ENCODE peak calls at places on chromosome 22, in eight cellular contexts. One of them, this sample, is unnamed.

GRCh38 chr22:49577168-49578060 is 250.3 kb downstream of the BRD1 start:
- DNase-seq in AG09309: no peak
- DNase-seq in anterior cingulate cortex: no peak
- DNase-seq in NCI-H1694: no peak
- DNase-seq in progenitor cell of endocrine pancreas: no peak
- DNase-seq in K562: no peak
- DNase-seq in stimulated activated CD4-positive, alpha-beta T cell treated with anti-CD3 and anti-CD28 coated beads, Interleukin-12 subunit alpha, Interleukin-12 subunit beta, amount 100 ng/mL, for 48 hours: no peak
- DNase-seq in NCI-H1436: no peak
- DNase-seq in this sample: no peak

GRCh38 chr22:37517826-37518450 is 1.3 kb downstream of the CARD10 start:
- DNase-seq in AG09309: no peak
- DNase-seq in anterior cingulate cortex: no peak
- DNase-seq in NCI-H1694: no peak
- DNase-seq in progenitor cell of endocrine pancreas: no peak
- DNase-seq in K562: no peak
- DNase-seq in stimulated activated CD4-positive, alpha-beta T cell treated with anti-CD3 and anti-CD28 coated beads, Interleukin-12 subunit alpha, Interleukin-12 subunit beta, amount 100 ng/mL, for 48 hours: no peak
- DNase-seq in NCI-H1436: no peak
- DNase-seq in this sample: no peak

GRCh38 chr22:34975721-34976120 is 90.2 kb upstream of the ISX start:
- DNase-seq in AG09309: no peak
- DNase-seq in anterior cingulate cortex: no peak
- DNase-seq in NCI-H1694: no peak
- DNase-seq in progenitor cell of endocrine pancreas: no peak
- DNase-seq in K562: no peak
- DNase-seq in stimulated activated CD4-positive, alpha-beta T cell treated with anti-CD3 and anti-CD28 coated beads, Interleukin-12 subunit alpha, Interleukin-12 subunit beta, amount 100 ng/mL, for 48 hours: no peak
- DNase-seq in NCI-H1436: no peak
- DNase-seq in this sample: no peak

GRCh38 chr22:23202812-23203451 is 22.6 kb downstream of the BCR start:
- DNase-seq in AG09309: no peak
- DNase-seq in anterior cingulate cortex: no peak
- DNase-seq in NCI-H1694: no peak
- DNase-seq in progenitor cell of endocrine pancreas: no peak
- DNase-seq in K562: no peak
- DNase-seq in stimulated activated CD4-positive, alpha-beta T cell treated with anti-CD3 and anti-CD28 coated beads, Interleukin-12 subunit alpha, Interleukin-12 subunit beta, amount 100 ng/mL, for 48 hours: no peak
- DNase-seq in NCI-H1436: no peak
- DNase-seq in this sample: no peak

GRCh38 chr22:43375951-43376455 is 32.8 kb upstream of the SCUBE1 start:
- DNase-seq in AG09309: no peak
- DNase-seq in anterior cingulate cortex: no peak
- DNase-seq in NCI-H1694: no peak
- DNase-seq in progenitor cell of endocrine pancreas: no peak
- DNase-seq in K562: no peak
- DNase-seq in stimulated activated CD4-positive, alpha-beta T cell treated with anti-CD3 and anti-CD28 coated beads, Interleukin-12 subunit alpha, Interleukin-12 subunit beta, amount 100 ng/mL, for 48 hours: no peak
- DNase-seq in NCI-H1436: no peak
- DNase-seq in this sample: no peak

GRCh38 chr22:46026907-46027218 is 49.9 kb upstream of the WNT7B start:
- DNase-seq in AG09309: no peak
- DNase-seq in anterior cingulate cortex: no peak
- DNase-seq in NCI-H1694: no peak
- DNase-seq in progenitor cell of endocrine pancreas: no peak
- DNase-seq in K562: no peak
- DNase-seq in stimulated activated CD4-positive, alpha-beta T cell treated with anti-CD3 and anti-CD28 coated beads, Interleukin-12 subunit alpha, Interleukin-12 subunit beta, amount 100 ng/mL, for 48 hours: no peak
- DNase-seq in NCI-H1436: no peak
- DNase-seq in this sample: no peak

GRCh38 chr22:37045958-37046357 is 5.6 kb upstream of the KCTD17 start:
- DNase-seq in AG09309: no peak
- DNase-seq in anterior cingulate cortex: no peak
- DNase-seq in NCI-H1694: peak
- DNase-seq in progenitor cell of endocrine pancreas: no peak
- DNase-seq in K562: peak
- DNase-seq in stimulated activated CD4-positive, alpha-beta T cell treated with anti-CD3 and anti-CD28 coated beads, Interleukin-12 subunit alpha, Interleukin-12 subunit beta, amount 100 ng/mL, for 48 hours: no peak
- DNase-seq in NCI-H1436: no peak
- DNase-seq in this sample: no peak

GRCh38 chr22:32354360-32355351 is 3.0 kb upstream of the RFPL3 start:
- DNase-seq in AG09309: no peak
- DNase-seq in anterior cingulate cortex: no peak
- DNase-seq in NCI-H1694: no peak
- DNase-seq in progenitor cell of endocrine pancreas: no peak
- DNase-seq in K562: no peak
- DNase-seq in stimulated activated CD4-positive, alpha-beta T cell treated with anti-CD3 and anti-CD28 coated beads, Interleukin-12 subunit alpha, Interleukin-12 subunit beta, amount 100 ng/mL, for 48 hours: no peak
- DNase-seq in NCI-H1436: no peak
- DNase-seq in this sample: no peak

GRCh38 chr22:37659066-37659896 is 758 bp downstream of the PDXP start:
- DNase-seq in AG09309: no peak
- DNase-seq in anterior cingulate cortex: no peak
- DNase-seq in NCI-H1694: no peak
- DNase-seq in progenitor cell of endocrine pancreas: no peak
- DNase-seq in K562: peak
- DNase-seq in stimulated activated CD4-positive, alpha-beta T cell treated with anti-CD3 and anti-CD28 coated beads, Interleukin-12 subunit alpha, Interleukin-12 subunit beta, amount 100 ng/mL, for 48 hours: no peak
- DNase-seq in NCI-H1436: no peak
- DNase-seq in this sample: no peak

GRCh38 chr22:37492428-37493344 is 6.5 kb upstream of the MFNG start:
- DNase-seq in AG09309: peak
- DNase-seq in anterior cingulate cortex: no peak
- DNase-seq in NCI-H1694: peak
- DNase-seq in progenitor cell of endocrine pancreas: no peak
- DNase-seq in K562: peak
- DNase-seq in stimulated activated CD4-positive, alpha-beta T cell treated with anti-CD3 and anti-CD28 coated beads, Interleukin-12 subunit alpha, Interleukin-12 subunit beta, amount 100 ng/mL, for 48 hours: peak
- DNase-seq in NCI-H1436: no peak
- DNase-seq in this sample: peak

GRCh38 chr22:46068176-46068907 is 82.0 kb upstream of the PPARA start:
- DNase-seq in AG09309: no peak
- DNase-seq in anterior cingulate cortex: no peak
- DNase-seq in NCI-H1694: no peak
- DNase-seq in progenitor cell of endocrine pancreas: no peak
- DNase-seq in K562: no peak
- DNase-seq in stimulated activated CD4-positive, alpha-beta T cell treated with anti-CD3 and anti-CD28 coated beads, Interleukin-12 subunit alpha, Interleukin-12 subunit beta, amount 100 ng/mL, for 48 hours: no peak
- DNase-seq in NCI-H1436: no peak
- DNase-seq in this sample: no peak

GRCh38 chr22:35761037-35761436 is 43.4 kb downstream of the APOL5 start:
- DNase-seq in AG09309: no peak
- DNase-seq in anterior cingulate cortex: no peak
- DNase-seq in NCI-H1694: no peak
- DNase-seq in progenitor cell of endocrine pancreas: no peak
- DNase-seq in K562: no peak
- DNase-seq in stimulated activated CD4-positive, alpha-beta T cell treated with anti-CD3 and anti-CD28 coated beads, Interleukin-12 subunit alpha, Interleukin-12 subunit beta, amount 100 ng/mL, for 48 hours: no peak
- DNase-seq in NCI-H1436: no peak
- DNase-seq in this sample: no peak

GRCh38 chr22:43734370-43735005 is 77.6 kb downstream of the EFCAB6 start:
- DNase-seq in AG09309: peak
- DNase-seq in anterior cingulate cortex: no peak
- DNase-seq in NCI-H1694: no peak
- DNase-seq in progenitor cell of endocrine pancreas: no peak
- DNase-seq in K562: no peak
- DNase-seq in stimulated activated CD4-positive, alpha-beta T cell treated with anti-CD3 and anti-CD28 coated beads, Interleukin-12 subunit alpha, Interleukin-12 subunit beta, amount 100 ng/mL, for 48 hours: no peak
- DNase-seq in NCI-H1436: no peak
- DNase-seq in this sample: no peak

GRCh38 chr22:29477919-29478318 is 2.1 kb upstream of the NEFH start:
- DNase-seq in AG09309: no peak
- DNase-seq in anterior cingulate cortex: no peak
- DNase-seq in NCI-H1694: peak
- DNase-seq in progenitor cell of endocrine pancreas: no peak
- DNase-seq in K562: no peak
- DNase-seq in stimulated activated CD4-positive, alpha-beta T cell treated with anti-CD3 and anti-CD28 coated beads, Interleukin-12 subunit alpha, Interleukin-12 subunit beta, amount 100 ng/mL, for 48 hours: no peak
- DNase-seq in NCI-H1436: peak
- DNase-seq in this sample: no peak

GRCh38 chr22:36386351-36386899 is 1.3 kb downstream of the MYH9 start:
- DNase-seq in AG09309: no peak
- DNase-seq in anterior cingulate cortex: no peak
- DNase-seq in NCI-H1694: no peak
- DNase-seq in progenitor cell of endocrine pancreas: no peak
- DNase-seq in K562: no peak
- DNase-seq in stimulated activated CD4-positive, alpha-beta T cell treated with anti-CD3 and anti-CD28 coated beads, Interleukin-12 subunit alpha, Interleukin-12 subunit beta, amount 100 ng/mL, for 48 hours: no peak
- DNase-seq in NCI-H1436: no peak
- DNase-seq in this sample: peak

GRCh38 chr22:40898850-40899357 is 37.0 kb upstream of the DNAJB7 start:
- DNase-seq in AG09309: peak
- DNase-seq in anterior cingulate cortex: no peak
- DNase-seq in NCI-H1694: peak
- DNase-seq in progenitor cell of endocrine pancreas: no peak
- DNase-seq in K562: peak
- DNase-seq in stimulated activated CD4-positive, alpha-beta T cell treated with anti-CD3 and anti-CD28 coated beads, Interleukin-12 subunit alpha, Interleukin-12 subunit beta, amount 100 ng/mL, for 48 hours: peak
- DNase-seq in NCI-H1436: peak
- DNase-seq in this sample: peak

GRCh38 chr22:27668828-27669797 is 132.4 kb downstream of the MN1 start:
- DNase-seq in AG09309: no peak
- DNase-seq in anterior cingulate cortex: no peak
- DNase-seq in NCI-H1694: no peak
- DNase-seq in progenitor cell of endocrine pancreas: no peak
- DNase-seq in K562: peak
- DNase-seq in stimulated activated CD4-positive, alpha-beta T cell treated with anti-CD3 and anti-CD28 coated beads, Interleukin-12 subunit alpha, Interleukin-12 subunit beta, amount 100 ng/mL, for 48 hours: no peak
- DNase-seq in NCI-H1436: no peak
- DNase-seq in this sample: no peak